ENCODE peak calls at places on chromosomes 5 and 9, in six cellular contexts. U is NCI-H774, A is NCI-H2081, B is T-helper 2 cell, R is smooth muscle cell of the brain vasculature, M is naive B cell. T is an unnamed sample.

GRCh38 chr5:125412051-125412560 is 665.7 kb upstream of the ZNF608 start:
- DNase-seq in U (no peak), A (no peak), B (no peak), R (no peak), M (no peak), T (peak)

GRCh38 chr9:128153117-128153946 is 4.1 kb downstream of the LCN2 start:
- DNase-seq in U (no peak), A (no peak), B (no peak), R (no peak), M (no peak), T (no peak)

GRCh38 chr9:121278535-121279169 is 10.7 kb downstream of the GSN start:
- DNase-seq in U (peak), A (peak), B (no peak), R (peak), M (no peak), T (peak)

GRCh38 chr9:70587143-70587710 is 172.8 kb upstream of the KLF9 start:
- DNase-seq in U (no peak), A (no peak), B (no peak), R (no peak), M (no peak), T (peak)

GRCh38 chr5:136242611-136243010 is 49.6 kb upstream of the SMIM32 start:
- DNase-seq in U (no peak), A (no peak), B (no peak), R (no peak), M (no peak), T (no peak)

GRCh38 chr5:126137771-126138474 is 285.3 kb upstream of the GRAMD2B start:
- DNase-seq in U (no peak), A (no peak), B (no peak), R (no peak), M (no peak), T (no peak)

GRCh38 chr5:82314964-82315728 is 37.0 kb upstream of the RPS23 start:
- DNase-seq in U (no peak), A (no peak), B (no peak), R (no peak), M (no peak), T (no peak)

GRCh38 chr9:110555971-110556370 is 23.6 kb downstream of the SVEP1 start:
- DNase-seq in U (no peak), A (no peak), B (no peak), R (no peak), M (no peak), T (peak)

GRCh38 chr9:108967916-108968315 is 33.7 kb downstream of the ABITRAM start:
- DNase-seq in U (no peak), A (no peak), B (no peak), R (no peak), M (no peak), T (no peak)

GRCh38 chr9:68709291-68709970 is 4.4 kb downstream of the PIP5K1B start:
- DNase-seq in U (no peak), A (no peak), B (no peak), R (no peak), M (no peak), T (no peak)

GRCh38 chr5:96691503-96692303 is 29.5 kb downstream of the CAST start:
- DNase-seq in U (no peak), A (no peak), B (no peak), R (no peak), M (no peak), T (peak)

GRCh38 chr9:133585481-133586367 is 23.5 kb downstream of the FAM163B start:
- DNase-seq in U (peak), A (peak), B (no peak), R (no peak), M (peak), T (no peak)

GRCh38 chr5:151052834-151053233 is 28.0 kb downstream of the TNIP1 start:
- DNase-seq in U (no peak), A (no peak), B (no peak), R (no peak), M (peak), T (no peak)

GRCh38 chr5:126129431-126129830 is 293.8 kb upstream of the GRAMD2B start:
- DNase-seq in U (no peak), A (no peak), B (no peak), R (no peak), M (no peak), T (no peak)

GRCh38 chr5:173341911-173342535 is 13.8 kb upstream of the STC2 start:
- DNase-seq in U (no peak), A (no peak), B (no peak), R (no peak), M (no peak), T (no peak)

GRCh38 chr9:89497181-89497963 is 541 bp downstream of the SEMA4D start:
- DNase-seq in U (no peak), A (no peak), B (no peak), R (no peak), M (no peak), T (no peak)

GRCh38 chr5:147512640-147513334 is 2.9 kb upstream of the DPYSL3 start:
- DNase-seq in U (peak), A (peak), B (no peak), R (no peak), M (no peak), T (no peak)

T was measured in fibroblast of pulmonary artery.